ENCODE peak calls at places on chromosomes 3 and 15, in nine cellular contexts. M is RWPE2, C is GM13977, T is cardiac muscle cell, Y is AG04450, R is body of pancreas, E is AG09319, Z is psoas muscle, A is endodermal cell. L is an unnamed sample.

GRCh38 chr15:78079296-78080087 is 2.0 kb upstream of the TBC1D2B start:
- DNase-seq in E (no peak), T (no peak), R (peak), C (no peak), A (no peak), Y (no peak), Z (no peak), M (peak), L (no peak)

GRCh38 chr15:101307048-101307896 is 12.2 kb upstream of the SNRPA1 start:
- DNase-seq in M (peak), Z (no peak), C (no peak), E (no peak), Y (no peak), A (peak), T (no peak), R (peak), L (no peak)

GRCh38 chr15:73887481-73887880 is 14.1 kb downstream of the TBC1D21 start:
- DNase-seq in Z (no peak), M (peak), T (no peak), E (no peak), Y (no peak), A (peak), R (no peak), C (no peak), L (no peak)

GRCh38 chr3:158668506-158668905 is 3.9 kb downstream of the LXN start:
- DNase-seq in M (no peak), Z (no peak), E (no peak), R (no peak), A (no peak), Y (peak), T (peak), C (no peak), L (no peak)

GRCh38 chr3:191688756-191689433 is 227.9 kb downstream of the PYDC2 start:
- DNase-seq in E (no peak), Z (no peak), T (no peak), Y (no peak), M (no peak), C (no peak), R (no peak), A (peak), L (no peak)

GRCh38 chr3:138670409-138670808 is 61.8 kb downstream of the FAIM start:
- DNase-seq in Z (no peak), R (no peak), A (no peak), C (no peak), Y (no peak), M (no peak), T (no peak), E (no peak), L (no peak)

GRCh38 chr3:46280105-46280797 is 38.0 kb downstream of the CCR3 start:
- DNase-seq in C (peak), R (no peak), Y (no peak), M (no peak), T (peak), E (no peak), A (no peak), Z (no peak), L (peak)

GRCh38 chr15:75695206-75695605 is 17.4 kb downstream of the CSPG4 start:
- DNase-seq in Z (no peak), R (no peak), A (no peak), M (peak), Y (no peak), E (no peak), C (peak), T (no peak), L (no peak)

GRCh38 chr3:104990758-104991157 is 376.0 kb upstream of the ALCAM start:
- DNase-seq in R (no peak), T (peak), A (no peak), M (no peak), Y (no peak), C (no peak), E (no peak), Z (no peak), L (no peak)

GRCh38 chr3:146803746-146804145 is 198.6 kb upstream of the PLSCR5 start:
- DNase-seq in R (no peak), E (peak), M (no peak), T (peak), Y (peak), A (no peak), C (no peak), Z (no peak), L (no peak)

GRCh38 chr15:73567022-73567421 is 66.2 kb downstream of the NPTN start:
- DNase-seq in Y (no peak), A (no peak), E (no peak), T (no peak), Z (no peak), R (no peak), M (no peak), C (no peak), L (no peak)

GRCh38 chr3:173065543-173065970 is 75.5 kb downstream of the SPATA16 start:
- DNase-seq in R (no peak), A (no peak), M (no peak), Z (no peak), C (no peak), E (no peak), Y (no peak), T (peak), L (no peak)

GRCh38 chr15:48190932-48191573 is 412 bp upstream of the CTXN2 start:
- DNase-seq in M (peak), Z (peak), C (peak), E (peak), R (peak), A (peak), T (peak), Y (peak), L (peak)

GRCh38 chr15:99155961-99156443 is 51.1 kb downstream of the SYNM start:
- DNase-seq in A (peak), T (peak), M (no peak), E (no peak), R (no peak), Z (no peak), C (no peak), Y (no peak), L (no peak)

GRCh38 chr15:74817370-74817737 is 4.7 kb downstream of the LMAN1L start:
- DNase-seq in T (no peak), E (no peak), Y (no peak), A (peak), C (no peak), M (no peak), R (no peak), Z (peak), L (peak)

GRCh38 chr15:90829942-90830440 is 38.4 kb upstream of the FURIN start:
- DNase-seq in E (no peak), M (no peak), T (no peak), A (no peak), R (no peak), Y (no peak), C (peak), Z (no peak), L (no peak)

GRCh38 chr15:50224606-50225005 is 40.9 kb downstream of the HDC start:
- DNase-seq in Y (no peak), R (no peak), Z (no peak), A (no peak), M (no peak), E (no peak), T (peak), C (no peak), L (no peak)

GRCh38 chr3:51675201-51675611 is 4.2 kb downstream of the TEX264 start:
- DNase-seq in E (no peak), R (no peak), T (peak), M (peak), Y (no peak), A (no peak), Z (no peak), C (no peak), L (no peak)

GRCh38 chr3:126432901-126433480 is 38.3 kb downstream of the CFAP100 start:
- DNase-seq in M (peak), Y (no peak), C (no peak), A (peak), E (no peak), T (no peak), Z (no peak), R (no peak), L (no peak)

DNA sequence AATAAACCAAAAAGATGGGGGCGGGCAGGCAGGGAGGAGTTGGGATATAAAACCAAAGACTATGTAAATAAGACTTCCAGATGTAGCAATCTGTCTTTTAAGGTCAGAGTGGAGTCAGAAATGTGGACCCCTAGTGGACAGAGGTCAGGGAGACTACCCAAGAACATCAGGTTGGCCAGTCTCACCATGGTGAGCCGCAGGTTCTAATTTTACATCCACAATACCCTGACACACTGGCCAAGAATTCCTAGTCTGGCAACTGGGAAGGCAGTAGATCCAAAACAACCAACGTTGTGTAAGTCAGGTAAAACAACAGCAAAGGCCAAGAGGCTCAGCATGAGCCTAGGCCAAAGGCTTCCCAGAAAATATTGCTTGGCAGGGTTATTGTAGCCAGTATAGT is 203.4 kb downstream of the FOXP1 start:
- DNase-seq in E (no peak), Z (no peak), M (no peak), Y (no peak), T (no peak), A (peak), C (no peak), R (no peak), L (no peak)
- TF ChIP-seq CTCF in E (no peak), Z (peak), M (peak), Y (no peak), T (no peak), A (peak), C (no peak), R (no peak), L (no peak)

GRCh38 chr3:150248865-150249360 is 159.2 kb upstream of the TSC22D2 start:
- DNase-seq in Z (no peak), A (no peak), R (no peak), Y (no peak), M (no peak), C (no peak), T (no peak), E (no peak), L (no peak)

GRCh38 chr3:150249776-150250175 is 158.3 kb upstream of the TSC22D2 start:
- DNase-seq in Y (no peak), A (no peak), E (no peak), M (no peak), R (no peak), C (no peak), T (no peak), Z (no peak), L (no peak)

GRCh38 chr3:150251654-150252053 is 156.4 kb upstream of the TSC22D2 start:
- DNase-seq in T (peak), E (no peak), C (no peak), R (no peak), M (no peak), Z (no peak), A (no peak), Y (no peak), L (no peak)

GRCh38 chr3:150252462-150252861 is 155.6 kb upstream of the TSC22D2 start:
- DNase-seq in T (peak), Y (no peak), C (no peak), A (no peak), E (no peak), M (no peak), R (peak), Z (no peak), L (no peak)

DNA sequence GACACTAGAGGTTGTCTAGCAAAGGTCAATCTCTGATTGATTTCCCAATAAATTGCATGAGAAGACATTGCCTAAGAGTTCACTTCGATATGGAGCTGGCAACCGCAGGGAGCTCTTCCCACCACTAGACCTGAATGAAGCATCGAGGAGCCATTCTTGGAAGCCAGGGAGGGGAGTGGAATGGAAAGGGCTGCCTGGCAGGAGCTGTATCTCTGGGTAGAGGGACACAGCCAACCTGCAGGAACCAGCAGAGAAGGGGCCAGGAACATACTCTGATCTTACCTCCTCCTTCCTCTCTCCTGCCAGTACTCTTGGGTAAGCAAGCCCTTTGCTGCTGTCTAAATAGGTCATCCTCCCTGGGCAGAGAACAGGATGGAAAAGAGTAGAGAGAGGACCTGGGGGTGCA is 156.9 kb upstream of the TSC22D2 start:
- DNase-seq in E (no peak), Y (no peak), C (no peak), Z (no peak), T (no peak), M (no peak), A (no peak), R (no peak), L (no peak)
- TF ChIP-seq CTCF in E (no peak), Y (no peak), C (no peak), Z (no peak), T (no peak), M (no peak), A (peak), R (no peak), L (no peak)

GRCh38 chr3:37310666-37311050 is 136.3 kb upstream of the LRRFIP2 start:
- DNase-seq in T (peak), M (no peak), Z (no peak), C (no peak), Y (no peak), R (no peak), E (no peak), A (no peak), L (no peak)

GRCh38 chr3:37307321-37307720 is 132.9 kb upstream of the LRRFIP2 start:
- DNase-seq in A (no peak), Y (no peak), Z (no peak), C (no peak), E (no peak), M (no peak), R (no peak), T (no peak), L (no peak)

GRCh38 chr3:37309945-37310665 is 135.7 kb upstream of the LRRFIP2 start:
- DNase-seq in R (no peak), A (no peak), E (no peak), T (no peak), Z (no peak), Y (no peak), M (no peak), C (no peak), L (no peak)

DNA sequence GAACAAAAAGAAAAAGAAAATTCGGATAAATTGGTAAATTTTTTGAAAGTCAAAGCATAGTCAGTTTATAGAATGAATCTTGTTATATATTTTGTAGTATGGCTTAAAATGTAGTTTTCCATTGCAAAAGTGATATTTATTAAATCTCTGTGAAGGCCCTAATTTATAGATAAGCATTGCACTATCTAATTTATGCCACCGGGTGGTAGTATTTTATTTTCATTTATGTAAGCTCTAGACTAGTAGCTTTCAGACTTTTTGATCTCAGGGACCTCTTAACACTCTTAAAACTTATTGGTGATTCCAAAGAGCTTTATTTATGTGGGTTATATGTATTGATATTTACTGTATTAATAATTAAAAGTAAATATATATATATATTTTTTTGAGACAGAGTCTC is 133.9 kb upstream of the LRRFIP2 start:
- DNase-seq in E (no peak), R (no peak), T (peak), C (peak), M (no peak), Z (no peak), A (no peak), Y (no peak), L (no peak)
- TF ChIP-seq CTCF in E (peak), R (peak), T (peak), C (peak), M (peak), Z (peak), A (peak), Y (peak), L (no peak)

GRCh38 chr3:25962255-25962654 is 172.4 kb downstream of the OXSM start:
- DNase-seq in A (peak), R (no peak), Y (no peak), T (no peak), E (no peak), Z (no peak), C (no peak), M (no peak), L (peak)
- TF ChIP-seq CTCF in A (peak), R (peak), Y (peak), T (no peak), E (no peak), Z (no peak), C (no peak), M (peak), L (peak)

DNA sequence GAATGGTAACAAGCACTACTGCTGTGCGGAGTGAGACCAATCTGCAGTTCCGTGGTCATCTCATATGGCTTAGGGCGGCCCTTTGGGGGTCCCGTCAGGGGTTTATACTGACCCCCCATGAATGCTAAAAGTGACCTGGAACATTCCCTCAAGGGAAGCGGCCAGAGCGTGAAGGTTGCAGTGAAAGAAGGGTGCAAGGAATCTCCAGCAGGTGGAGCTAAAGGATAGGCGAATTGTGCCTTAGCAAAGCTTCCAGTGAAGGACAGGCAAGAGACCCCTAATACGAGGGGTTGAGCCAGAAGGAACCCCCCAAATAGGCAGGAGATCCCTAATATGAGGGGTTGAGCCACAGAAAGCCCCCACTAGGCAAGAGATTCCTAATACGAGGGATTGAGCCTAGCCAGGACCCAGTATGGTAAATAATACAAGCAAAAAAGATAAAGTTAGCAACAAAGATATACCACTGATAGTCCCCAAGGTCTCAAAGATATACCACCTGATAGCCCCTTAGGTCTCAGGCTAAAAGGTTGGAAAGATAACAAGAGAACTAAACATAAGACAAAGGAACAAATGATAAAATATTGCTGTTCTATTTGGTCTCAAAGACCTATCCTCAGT is 32.8 kb downstream of the ZNF589 start:
- DNase-seq in E (peak), C (peak), Y (peak), T (peak), Z (no peak), A (peak), M (no peak), R (peak), L (peak)
- TF ChIP-seq CTCF in E (peak), C (peak), Y (peak), T (peak), Z (peak), A (peak), M (peak), R (peak), L (peak)

GRCh38 chr3:114584734-114585371 is 291.0 kb downstream of the TIGIT start:
- DNase-seq in R (no peak), Y (no peak), A (peak), C (no peak), M (no peak), E (no peak), T (peak), Z (no peak), L (no peak)
- TF ChIP-seq CTCF in R (no peak), Y (no peak), A (no peak), C (no peak), M (no peak), E (peak), T (no peak), Z (no peak), L (no peak)

GRCh38 chr3:180854887-180855286 is 57.6 kb upstream of the FXR1 start:
- DNase-seq in Y (no peak), Z (no peak), E (no peak), C (no peak), T (no peak), M (no peak), A (peak), R (no peak), L (no peak)

GRCh38 chr3:180860180-180860858 is 52.2 kb upstream of the FXR1 start:
- DNase-seq in R (no peak), Z (no peak), C (no peak), M (no peak), Y (no peak), E (no peak), T (no peak), A (no peak), L (no peak)

GRCh38 chr3:180855956-180856355 is 56.5 kb upstream of the FXR1 start:
- DNase-seq in A (no peak), T (no peak), Y (no peak), R (no peak), M (no peak), C (no peak), E (no peak), Z (no peak), L (no peak)

GRCh38 chr3:180855364-180855763 is 57.1 kb upstream of the FXR1 start:
- DNase-seq in T (no peak), E (no peak), C (no peak), Y (no peak), A (peak), M (no peak), R (no peak), Z (no peak), L (peak)
- TF ChIP-seq CTCF in T (no peak), E (no peak), C (peak), Y (peak), A (peak), M (peak), R (no peak), Z (peak), L (peak)